ENCODE peak calls at places on chromosome 13, in six cellular contexts. S is fibroblast of pulmonary artery, C is choroid plexus epithelial cell, M is H9, Y is neural crest cell, J is left ventricle myocardium inferior. D is an unnamed sample.

GRCh38 chr13:102707465-102707864 is 12.6 kb upstream of the METTL21C start:
- DNase-seq in Y (no peak), M (no peak), S (peak; percentile 91), J (no peak), C (peak; percentile 90), D (peak; percentile 90)

GRCh38 chr13:49652691-49653305 is 24.5 kb downstream of the ARL11 start:
- DNase-seq in S (peak; percentile 35), M (peak; percentile 70), Y (peak; percentile 32), J (no peak), C (peak; percentile 40), D (peak; percentile 28)

GRCh38 chr13:25927966-25928365 is 123.8 kb downstream of the SHISA2 start:
- DNase-seq in Y (no peak), C (no peak), S (no peak), M (no peak), J (no peak), D (no peak)

GRCh38 chr13:109345433-109345941 is 440.9 kb downstream of the IRS2 start:
- DNase-seq in C (peak; percentile 68), M (no peak), S (peak; percentile 21), Y (no peak), J (no peak), D (peak; percentile 72)

GRCh38 chr13:101127741-101128353 is 288.5 kb downstream of the NALCN start:
- DNase-seq in Y (no peak), S (peak; percentile 67), C (peak; percentile 73), M (no peak), J (no peak), D (peak; percentile 37)

GRCh38 chr13:75830842-75831241 is 194.7 kb downstream of the LMO7 start:
- DNase-seq in S (peak; percentile 20), Y (no peak), J (no peak), M (no peak), C (peak; percentile 48), D (peak; percentile 56)

GRCh38 chr13:77330009-77330471 is 3.1 kb upstream of the MYCBP2 start:
- DNase-seq in C (peak; percentile 42), M (no peak), Y (no peak), J (no peak), S (no peak), D (no peak)

GRCh38 chr13:80802946-80803345 is 462.0 kb upstream of the SPRY2 start:
- DNase-seq in J (no peak), C (peak; percentile 17), Y (no peak), M (no peak), S (no peak), D (no peak)

GRCh38 chr13:50244913-50245574 is 229.8 kb downstream of the KCNRG start:
- DNase-seq in J (no peak), Y (no peak), C (peak; percentile 88), M (no peak), S (peak; percentile 60), D (peak; percentile 64)

GRCh38 chr13:26914624-26915023 is 154.0 kb upstream of the GPR12 start:
- DNase-seq in C (peak; percentile 10), M (no peak), Y (no peak), J (no peak), S (no peak), D (no peak)

GRCh38 chr13:35720690-35721554 is 244.4 kb upstream of the MAB21L1 start:
- DNase-seq in S (peak; percentile 55), J (no peak), M (peak; percentile 80), C (peak; percentile 60), Y (peak; percentile 76), D (peak; percentile 36)

GRCh38 chr13:107665926-107666458 is 549.3 kb downstream of the LIG4 start:
- DNase-seq in S (no peak), C (no peak), Y (no peak), M (no peak), J (no peak), D (no peak)

GRCh38 chr13:59970847-59971246 is 192.9 kb downstream of the DIAPH3 start:
- DNase-seq in M (peak; percentile 45), J (no peak), Y (no peak), S (peak; percentile 4), C (no peak), D (no peak)

GRCh38 chr13:33678084-33678483 is 139.9 kb upstream of the RFC3 start:
- DNase-seq in Y (no peak), J (no peak), C (no peak), M (no peak), S (no peak), D (no peak)

GRCh38 chr13:76641056-76641455 is 245.1 kb downstream of the KCTD12 start:
- DNase-seq in Y (no peak), C (no peak), S (peak; percentile 14), J (no peak), M (no peak), D (no peak)

GRCh38 chr13:22175815-22176214 is 504.9 kb downstream of the FGF9 start:
- DNase-seq in C (no peak), Y (no peak), M (no peak), J (no peak), S (no peak), D (no peak)

GRCh38 chr13:94110011-94110410 is 369.5 kb downstream of the DCT start:
- DNase-seq in Y (no peak), J (no peak), S (no peak), C (no peak), M (no peak), D (peak; percentile 32)

GRCh38 chr13:59665736-59666135 is 498.0 kb downstream of the DIAPH3 start:
- DNase-seq in C (no peak), S (peak; percentile 42), M (no peak), Y (no peak), J (no peak), D (no peak)

GRCh38 chr13:43693639-43694038 is 93.1 kb downstream of the ENOX1 start:
- DNase-seq in C (no peak), S (no peak), Y (no peak), J (no peak), M (no peak), D (no peak)

GRCh38 chr13:35769812-35770211 is 293.3 kb upstream of the MAB21L1 start:
- DNase-seq in M (no peak), C (peak; percentile 26), J (no peak), S (no peak), Y (no peak), D (no peak)

GRCh38 chr13:29922281-29922821 is 71.9 kb upstream of the UBL3 start:
- DNase-seq in Y (no peak), C (peak; percentile 29), M (no peak), J (no peak), S (peak; percentile 20), D (peak; percentile 64)

GRCh38 chr13:67518785-67519184 is 288.6 kb upstream of the PCDH9 start:
- DNase-seq in Y (no peak), M (no peak), J (no peak), S (no peak), C (peak; percentile 35), D (no peak)

GRCh38 chr13:21625366-21625765 is 21.4 kb upstream of the MICU2 start:
- DNase-seq in S (peak; percentile 36), C (peak; percentile 55), J (no peak), Y (no peak), M (no peak), D (peak; percentile 38)

GRCh38 chr13:79196366-79196765 is 209.7 kb downstream of the RBM26 start:
- DNase-seq in M (no peak), Y (no peak), J (no peak), S (no peak), C (no peak), D (no peak)

GRCh38 chr13:28822801-28823200 is 2.7 kb downstream of the MTUS2 start:
- DNase-seq in S (no peak), C (no peak), Y (no peak), M (no peak), J (no peak), D (no peak)

GRCh38 chr13:61950828-61951227 is 535.2 kb upstream of the PCDH20 start:
- DNase-seq in Y (no peak), C (no peak), M (no peak), S (no peak), J (no peak), D (no peak)

GRCh38 chr13:61954092-61954491 is 538.4 kb upstream of the PCDH20 start:
- DNase-seq in M (no peak), S (peak; percentile 49), J (no peak), Y (no peak), C (peak; percentile 40), D (no peak)
- TF ChIP-seq CTCF in M (peak; percentile 71), S (peak; percentile 33), J (peak; percentile 47), Y (peak; percentile 68), C (peak; percentile 38), D (peak; percentile 19)

GRCh38 chr13:113740286-113740556 is 18.8 kb upstream of the TMEM255B start:
- DNase-seq in S (no peak), C (no peak), M (no peak), Y (no peak), J (no peak), D (no peak)
- TF ChIP-seq CTCF in S (no peak), C (no peak), M (no peak), Y (no peak), J (no peak), D (no peak)

GRCh38 chr13:36891752-36892151 is 28.3 kb downstream of the SMAD9 start:
- DNase-seq in C (no peak), J (no peak), Y (no peak), S (peak; percentile 18), M (no peak), D (no peak)
- TF ChIP-seq CTCF in C (no peak), J (no peak), Y (no peak), S (no peak), M (no peak), D (no peak)

GRCh38 chr13:32086366-32086765 is 54.8 kb downstream of the FRY start:
- DNase-seq in C (no peak), M (no peak), S (peak; percentile 34), J (no peak), Y (no peak), D (no peak)
- TF ChIP-seq CTCF in C (no peak), M (no peak), S (no peak), J (no peak), Y (no peak), D (no peak)

DNA sequence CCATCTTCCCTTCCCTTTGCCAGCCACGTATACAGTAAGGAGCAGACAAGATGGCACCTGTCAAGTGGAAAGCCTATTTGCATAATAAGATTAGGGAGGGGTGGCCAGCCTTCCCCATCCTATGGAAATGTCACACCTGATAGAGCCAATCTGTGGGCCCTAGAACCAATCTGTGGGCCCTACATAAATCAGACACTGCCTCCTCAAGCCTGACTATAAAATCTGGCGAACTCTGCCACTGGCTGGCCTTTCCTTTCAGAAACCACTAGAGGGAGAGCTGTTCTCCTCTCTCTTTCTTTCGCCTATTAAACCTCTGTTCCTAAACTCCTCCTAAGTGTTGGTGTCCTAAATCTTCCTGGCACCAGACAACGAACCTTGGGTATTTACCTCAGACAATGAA is 231.5 kb upstream of the KLHL1 start:
- DNase-seq in J (no peak), C (peak; percentile 30), S (no peak), Y (no peak), M (peak; percentile 58), D (no peak)
- TF ChIP-seq CTCF in J (no peak), C (peak; percentile 65), S (no peak), Y (peak; percentile 68), M (peak; percentile 81), D (peak; percentile 41)

GRCh38 chr13:40013554-40013953 is 358.1 kb downstream of the COG6 start:
- DNase-seq in S (no peak), Y (no peak), M (no peak), C (peak; percentile 34), J (no peak), D (no peak)

GRCh38 chr13:40017662-40018262 is 362.3 kb downstream of the COG6 start:
- DNase-seq in S (no peak), J (no peak), M (no peak), Y (no peak), C (no peak), D (no peak)

GRCh38 chr13:40016953-40017660 is 361.6 kb downstream of the COG6 start:
- DNase-seq in Y (no peak), S (no peak), J (no peak), M (no peak), C (no peak), D (no peak)
- TF ChIP-seq CTCF in Y (no peak), S (no peak), J (no peak), M (no peak), C (no peak), D (no peak)

D was measured in HFFc6.